ENCODE peak calls at places on chromosomes 3 and 15, in nine cellular contexts. T, D, P, Z, A, L, U, F and K are unnamed samples.

GRCh38 chr15:85878866-85879265 is 84.1 kb upstream of the KLHL25 start:
- DNase-seq in T (no peak), D (no peak), P (no peak), Z (peak; percentile 59), A (no peak), L (no peak), U (no peak), F (peak; percentile 70), K (no peak)

GRCh38 chr3:33758874-33759273 is 39.6 kb upstream of the PDCD6IP start:
- DNase-seq in T (no peak), D (no peak), P (no peak), Z (peak; percentile 22), A (no peak), L (no peak), U (peak; percentile 66), F (peak; percentile 48), K (no peak)

GRCh38 chr3:172512363-172512762 is 10.9 kb downstream of the TNFSF10 start:
- DNase-seq in T (no peak), D (no peak), P (no peak), Z (peak; percentile 51), A (no peak), L (no peak), U (no peak), F (peak; percentile 36), K (no peak)

GRCh38 chr15:100770781-100771584 is 108.6 kb upstream of the ALDH1A3 start:
- DNase-seq in T (no peak), D (peak; percentile 7), P (no peak), Z (no peak), A (no peak), L (no peak), U (no peak), F (no peak), K (no peak)

GRCh38 chr3:189766416-189766815 is 135.2 kb downstream of the TP63 start:
- DNase-seq in T (no peak), D (no peak), P (no peak), Z (no peak), A (no peak), L (no peak), U (no peak), F (no peak), K (no peak)

GRCh38 chr3:176523114-176523513 is 674.2 kb downstream of the TBL1XR1 start:
- DNase-seq in T (no peak), D (no peak), P (no peak), Z (no peak), A (no peak), L (no peak), U (no peak), F (no peak), K (no peak)

GRCh38 chr15:39016706-39017105 is 452.1 kb upstream of the RASGRP1 start:
- DNase-seq in T (peak; percentile 4), D (peak; percentile 25), P (no peak), Z (peak; percentile 89), A (no peak), L (no peak), U (peak; percentile 9), F (no peak), K (no peak)

GRCh38 chr3:188339410-188340295 is 185.7 kb downstream of the LPP start:
- DNase-seq in T (no peak), D (no peak), P (no peak), Z (no peak), A (no peak), L (no peak), U (no peak), F (no peak), K (no peak)

GRCh38 chr3:192862408-192863385 is 55.0 kb downstream of the MB21D2 start:
- DNase-seq in T (no peak), D (no peak), P (no peak), Z (no peak), A (no peak), L (no peak), U (no peak), F (no peak), K (no peak)